ENCODE peak calls at places on chromosomes 12 and 14, in four cellular contexts. One of them, this sample, is unnamed.

GRCh38 chr12:51393676-51394545 is 2.7 kb upstream of the GALNT6 start:
- DNase-seq in MM.1S: no peak
- DNase-seq in HCT116: no peak
- DNase-seq in OCI-LY7: no peak
- DNase-seq in this sample: peak; percentile 98

GRCh38 chr12:11555743-11556625 is 93.5 kb upstream of the ETV6 start:
- DNase-seq in MM.1S: no peak
- DNase-seq in HCT116: no peak
- DNase-seq in OCI-LY7: no peak
- DNase-seq in this sample: peak; percentile 29

GRCh38 chr14:62957562-62957961 is 87.7 kb downstream of the KCNH5 start:
- DNase-seq in MM.1S: no peak
- DNase-seq in HCT116: no peak
- DNase-seq in OCI-LY7: no peak
- DNase-seq in this sample: peak; percentile 50

GRCh38 chr14:21039585-21040369 is 2.4 kb upstream of the RNASE7 start:
- DNase-seq in MM.1S: peak; percentile 27
- DNase-seq in HCT116: peak; percentile 41
- DNase-seq in OCI-LY7: peak; percentile 47
- DNase-seq in this sample: peak; percentile 74

GRCh38 chr12:16008442-16008841 is 97.3 kb downstream of the DERA start:
- DNase-seq in MM.1S: no peak
- DNase-seq in HCT116: no peak
- DNase-seq in OCI-LY7: no peak
- DNase-seq in this sample: no peak

GRCh38 chr12:93784339-93785086 is 107.3 kb downstream of the CRADD start:
- DNase-seq in MM.1S: no peak
- DNase-seq in HCT116: peak; percentile 41
- DNase-seq in OCI-LY7: no peak
- DNase-seq in this sample: peak; percentile 61

GRCh38 chr14:20676072-20676471 is 8.3 kb upstream of the RNASE4 start:
- DNase-seq in MM.1S: no peak
- DNase-seq in HCT116: no peak
- DNase-seq in OCI-LY7: no peak
- DNase-seq in this sample: no peak

GRCh38 chr12:30105505-30105904 is 321.8 kb upstream of the TMTC1 start:
- DNase-seq in MM.1S: no peak
- DNase-seq in HCT116: no peak
- DNase-seq in OCI-LY7: no peak
- DNase-seq in this sample: no peak

GRCh38 chr12:108302471-108303311 is 36.4 kb downstream of the CMKLR1 start:
- DNase-seq in MM.1S: no peak
- DNase-seq in HCT116: no peak
- DNase-seq in OCI-LY7: no peak
- DNase-seq in this sample: peak; percentile 83

GRCh38 chr12:126436041-126436440 is 1370.8 kb downstream of the AACS start:
- DNase-seq in MM.1S: no peak
- DNase-seq in HCT116: no peak
- DNase-seq in OCI-LY7: no peak
- DNase-seq in this sample: no peak

GRCh38 chr12:31749024-31749704 is 20.3 kb upstream of the AMN1 start:
- DNase-seq in MM.1S: peak; percentile 90
- DNase-seq in HCT116: peak; percentile 99
- DNase-seq in OCI-LY7: peak; percentile 79
- DNase-seq in this sample: peak; percentile 96

GRCh38 chr14:20998674-20999366 is at the start of gene SLC39A2:
- DNase-seq in MM.1S: no peak
- DNase-seq in HCT116: peak; percentile 33
- DNase-seq in OCI-LY7: no peak
- DNase-seq in this sample: peak; percentile 91

GRCh38 chr12:111221296-111222026 is 147.4 kb downstream of the PHETA1 start:
- DNase-seq in MM.1S: no peak
- DNase-seq in HCT116: no peak
- DNase-seq in OCI-LY7: no peak
- DNase-seq in this sample: peak; percentile 17

GRCh38 chr12:64273527-64274403 is 51.7 kb upstream of the KICS2 start:
- DNase-seq in MM.1S: peak; percentile 15
- DNase-seq in HCT116: peak; percentile 53
- DNase-seq in OCI-LY7: no peak
- DNase-seq in this sample: peak; percentile 62

GRCh38 chr14:63642656-63643382 is 1.1 kb upstream of the WDR89 start:
- DNase-seq in MM.1S: no peak
- DNase-seq in HCT116: no peak
- DNase-seq in OCI-LY7: peak; percentile 19
- DNase-seq in this sample: no peak

GRCh38 chr12:75816892-75817291 is 214.7 kb downstream of the PHLDA1 start:
- DNase-seq in MM.1S: peak; percentile 64
- DNase-seq in HCT116: peak; percentile 58
- DNase-seq in OCI-LY7: peak; percentile 43
- DNase-seq in this sample: peak; percentile 89

GRCh38 chr14:84090837-84091236 is 1439.1 kb upstream of the FLRT2 start:
- DNase-seq in MM.1S: no peak
- DNase-seq in HCT116: no peak
- DNase-seq in OCI-LY7: no peak
- DNase-seq in this sample: no peak

GRCh38 chr12:52004042-52004648 is 2.6 kb upstream of the TAMALIN start:
- DNase-seq in MM.1S: no peak
- DNase-seq in HCT116: no peak
- DNase-seq in OCI-LY7: no peak
- DNase-seq in this sample: peak; percentile 79

GRCh38 chr14:57884175-57884574 is 18.3 kb upstream of the SLC35F4 start:
- DNase-seq in MM.1S: no peak
- DNase-seq in HCT116: no peak
- DNase-seq in OCI-LY7: no peak
- DNase-seq in this sample: peak; percentile 12

GRCh38 chr12:42360747-42361403 is 34.9 kb downstream of the PPHLN1 start:
- DNase-seq in MM.1S: peak; percentile 69
- DNase-seq in HCT116: no peak
- DNase-seq in OCI-LY7: no peak
- DNase-seq in this sample: peak; percentile 15

GRCh38 chr12:102437511-102437910 is 42.9 kb downstream of the IGF1 start:
- DNase-seq in MM.1S: no peak
- DNase-seq in HCT116: no peak
- DNase-seq in OCI-LY7: no peak
- DNase-seq in this sample: no peak

GRCh38 chr14:87148655-87149054 is 844.3 kb downstream of the GALC start:
- DNase-seq in MM.1S: no peak
- DNase-seq in HCT116: no peak
- DNase-seq in OCI-LY7: no peak
- DNase-seq in this sample: peak; percentile 10

GRCh38 chr12:52952082-52952801 is 3.3 kb downstream of the KRT18 start:
- DNase-seq in MM.1S: no peak
- DNase-seq in HCT116: no peak
- DNase-seq in OCI-LY7: no peak
- DNase-seq in this sample: no peak

GRCh38 chr12:117188121-117188665 is 2.1 kb downstream of the FBXO21 start:
- DNase-seq in MM.1S: no peak
- DNase-seq in HCT116: no peak
- DNase-seq in OCI-LY7: no peak
- DNase-seq in this sample: no peak

GRCh38 chr12:113059071-113059595 is 2.6 kb downstream of the DTX1 start:
- DNase-seq in MM.1S: no peak
- DNase-seq in HCT116: no peak
- DNase-seq in OCI-LY7: peak; percentile 47
- DNase-seq in this sample: no peak

GRCh38 chr14:90645842-90646443 is 170.3 kb downstream of the TTC7B start:
- DNase-seq in MM.1S: no peak
- DNase-seq in HCT116: peak; percentile 55
- DNase-seq in OCI-LY7: no peak
- DNase-seq in this sample: no peak

GRCh38 chr12:27667540-27667939 is 28.7 kb upstream of the REP15 start:
- DNase-seq in MM.1S: peak; percentile 97
- DNase-seq in HCT116: no peak
- DNase-seq in OCI-LY7: no peak
- DNase-seq in this sample: peak; percentile 97

GRCh38 chr14:36663404-36664321 is 2.0 kb downstream of the PAX9 start:
- DNase-seq in MM.1S: no peak
- DNase-seq in HCT116: no peak
- DNase-seq in OCI-LY7: no peak
- DNase-seq in this sample: peak; percentile 69

GRCh38 chr14:64387232-64387737 is 868 bp upstream of the MTHFD1 start:
- DNase-seq in MM.1S: no peak
- DNase-seq in HCT116: no peak
- DNase-seq in OCI-LY7: no peak
- DNase-seq in this sample: peak; percentile 59

GRCh38 chr12:103586132-103586531 is 941 bp upstream of the STAB2 start:
- DNase-seq in MM.1S: no peak
- DNase-seq in HCT116: no peak
- DNase-seq in OCI-LY7: no peak
- DNase-seq in this sample: peak; percentile 14

GRCh38 chr12:122684297-122684696 is 18.9 kb downstream of the HCAR2 start:
- DNase-seq in MM.1S: no peak
- DNase-seq in HCT116: no peak
- DNase-seq in OCI-LY7: no peak
- DNase-seq in this sample: no peak

GRCh38 chr14:64253672-64254071 is 40.5 kb downstream of the ESR2 start:
- DNase-seq in MM.1S: no peak
- DNase-seq in HCT116: no peak
- DNase-seq in OCI-LY7: no peak
- DNase-seq in this sample: peak; percentile 67

GRCh38 chr12:110340706-110341105 is 59.7 kb downstream of the ATP2A2 start:
- DNase-seq in MM.1S: no peak
- DNase-seq in HCT116: no peak
- DNase-seq in OCI-LY7: no peak
- DNase-seq in this sample: no peak

GRCh38 chr14:77213657-77214016 is 32.0 kb downstream of the TMEM63C start:
- DNase-seq in MM.1S: no peak
- DNase-seq in HCT116: no peak
- DNase-seq in OCI-LY7: no peak
- DNase-seq in this sample: no peak

GRCh38 chr12:68037616-68038255 is 48.5 kb downstream of the IFNG-AS1 start:
- DNase-seq in MM.1S: no peak
- DNase-seq in HCT116: no peak
- DNase-seq in OCI-LY7: no peak
- DNase-seq in this sample: peak; percentile 3

GRCh38 chr12:1917172-1918070 is 1.0 kb downstream of the CACNA2D4 start:
- DNase-seq in MM.1S: no peak
- DNase-seq in HCT116: no peak
- DNase-seq in OCI-LY7: no peak
- DNase-seq in this sample: no peak

GRCh38 chr12:95790025-95790911 is at the start of gene NTN4:
- DNase-seq in MM.1S: peak; percentile 44
- DNase-seq in HCT116: no peak
- DNase-seq in OCI-LY7: no peak
- DNase-seq in this sample: peak; percentile 79

GRCh38 chr12:10243803-10244520 is 31.3 kb downstream of the GABARAPL1 start:
- DNase-seq in MM.1S: peak; percentile 89
- DNase-seq in HCT116: no peak
- DNase-seq in OCI-LY7: peak; percentile 91
- DNase-seq in this sample: no peak
- TF ChIP-seq EZH2phosphoT487 in MM.1S: no peak
- TF ChIP-seq EZH2phosphoT487 in HCT116: no peak
- TF ChIP-seq EZH2phosphoT487 in OCI-LY7: no peak
- TF ChIP-seq EZH2phosphoT487 in this sample: no peak

DNA sequence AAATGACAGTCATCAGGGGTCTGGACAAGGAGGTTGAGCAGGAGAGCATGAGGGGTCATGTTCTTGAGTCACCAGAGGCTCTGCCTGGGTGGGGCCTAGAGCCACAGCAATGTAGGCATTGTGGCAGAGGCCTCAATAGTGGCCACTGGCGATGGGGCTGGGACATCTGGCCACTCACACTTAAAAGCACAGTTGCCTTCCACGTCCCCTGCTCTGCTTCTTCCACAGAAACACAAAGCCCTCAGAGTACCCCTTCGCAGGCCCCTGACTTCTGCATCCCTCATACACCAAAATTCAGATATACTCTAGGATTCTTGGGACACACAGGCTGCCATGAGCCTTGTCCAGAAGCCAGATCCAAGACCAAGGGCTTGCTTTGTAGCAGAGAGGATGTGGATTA is 2.2 kb downstream of the SLC10A1 start:
- DNase-seq in MM.1S: no peak
- DNase-seq in HCT116: no peak
- DNase-seq in OCI-LY7: no peak
- DNase-seq in this sample: no peak
- TF ChIP-seq EZH2phosphoT487 in MM.1S: no peak
- TF ChIP-seq EZH2phosphoT487 in HCT116: no peak
- TF ChIP-seq EZH2phosphoT487 in OCI-LY7: no peak
- TF ChIP-seq EZH2phosphoT487 in this sample: no peak

DNA sequence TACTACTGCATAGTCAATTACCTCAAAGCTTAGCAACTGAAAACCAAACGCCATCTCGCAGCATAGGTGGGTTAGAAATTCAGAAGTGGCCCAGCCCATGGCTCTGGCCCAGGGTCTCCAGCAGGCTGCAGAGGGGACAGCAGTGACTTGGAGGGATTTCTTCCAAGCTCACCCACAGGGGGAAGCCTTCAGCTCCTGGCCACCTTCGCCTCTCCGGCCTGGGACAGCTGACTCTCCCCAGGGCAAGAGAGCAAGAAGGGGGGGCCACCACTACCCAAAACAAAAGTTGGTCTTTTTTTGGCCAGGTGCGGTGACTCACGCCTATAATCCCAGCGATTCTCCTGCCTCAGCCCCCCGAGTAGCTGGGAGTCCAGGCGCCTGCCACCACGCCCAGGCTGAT is 32.2 kb upstream of the ANKRD9 start:
- DNase-seq in MM.1S: no peak
- DNase-seq in HCT116: no peak
- DNase-seq in OCI-LY7: no peak
- DNase-seq in this sample: no peak
- TF ChIP-seq EZH2phosphoT487 in MM.1S: no peak
- TF ChIP-seq EZH2phosphoT487 in HCT116: no peak
- TF ChIP-seq EZH2phosphoT487 in OCI-LY7: no peak
- TF ChIP-seq EZH2phosphoT487 in this sample: no peak

DNA sequence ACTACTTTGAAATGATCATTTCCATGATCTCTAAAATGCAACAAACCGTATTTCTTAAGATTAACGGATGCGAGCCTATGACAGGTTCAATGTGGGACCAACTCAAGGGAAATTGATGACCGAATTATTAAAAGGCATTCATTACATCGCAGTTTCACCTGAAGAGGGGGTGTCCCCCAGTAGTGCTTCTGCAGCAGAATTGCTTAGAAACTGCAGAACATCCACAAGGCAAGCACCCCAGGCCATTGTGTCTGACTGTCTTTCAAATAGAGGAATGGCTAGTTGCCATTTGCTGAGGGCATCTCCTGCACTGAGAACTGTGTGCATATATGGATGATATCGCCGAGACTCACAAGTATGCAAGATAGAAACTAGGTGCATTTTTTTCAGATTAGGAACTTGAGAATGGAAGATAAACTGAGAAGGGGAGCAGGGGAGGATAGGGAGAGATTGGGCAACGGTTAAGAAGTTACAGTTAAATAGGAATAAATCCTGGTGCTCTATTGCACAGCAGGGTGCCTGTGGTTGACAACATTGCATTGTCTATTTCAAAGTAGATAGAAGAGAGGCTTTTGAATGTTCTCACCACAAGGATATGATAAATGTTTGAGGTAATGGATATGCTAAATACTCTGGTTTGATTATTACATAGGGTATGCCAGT is 234.3 kb upstream of the PLEKHG7 start:
- DNase-seq in MM.1S: no peak
- DNase-seq in HCT116: no peak
- DNase-seq in OCI-LY7: peak; percentile 53
- DNase-seq in this sample: no peak
- TF ChIP-seq EZH2phosphoT487 in MM.1S: no peak
- TF ChIP-seq EZH2phosphoT487 in HCT116: no peak
- TF ChIP-seq EZH2phosphoT487 in OCI-LY7: no peak
- TF ChIP-seq EZH2phosphoT487 in this sample: no peak